ENCODE peak calls at places on chromosomes 2 and 18, in six cellular contexts. U, J, D, X, H and W are unnamed samples. For H3K27me3, the result is how much of the 10 kb centered on the place peaks cover.

GRCh38 chr2:128643221-128644065 is 324.8 kb upstream of the HS6ST1 start:
- DNase-seq in U (no peak), J (peak), D (no peak), X (no peak), H (no peak), W (no peak)

GRCh38 chr2:239776441-239777033 is 248.6 kb downstream of the NDUFA10 start:
- DNase-seq in U (no peak), J (peak), D (no peak), X (no peak), H (no peak), W (no peak)

GRCh38 chr18:75429975-75430374 is 2.5 kb upstream of the SMIM21 start:
- DNase-seq in U (no peak), J (no peak), D (no peak), X (no peak), H (no peak), W (no peak)

GRCh38 chr2:85393836-85394235 is 16.3 kb downstream of the CAPG start:
- DNase-seq in U (no peak), J (no peak), D (no peak), X (peak), H (peak), W (no peak)

GRCh38 chr2:218317232-218317630 is 24.9 kb upstream of the TMBIM1 start:
- DNase-seq in U (no peak), J (no peak), D (no peak), X (no peak), H (no peak), W (no peak)

GRCh38 chr2:86021396-86022378 is 84.0 kb downstream of the POLR1A start:
- DNase-seq in U (no peak), J (no peak), D (no peak), X (no peak), H (peak), W (no peak)

GRCh38 chr2:239348563-239349447 is 52.0 kb downstream of the HDAC4 start:
- DNase-seq in U (no peak), J (no peak), D (peak), X (no peak), H (no peak), W (peak)

GRCh38 chr2:113141451-113141850 is 14.1 kb downstream of the IL1RN start:
- DNase-seq in U (no peak), J (no peak), D (no peak), X (no peak), H (no peak), W (no peak)

GRCh38 chr18:59697236-59697932 is at the start of gene CCBE1:
- DNase-seq in U (no peak), J (peak), D (peak), X (peak), H (peak), W (peak)

GRCh38 chr2:72222829-72223564 is 75.3 kb upstream of the CYP26B1 start:
- DNase-seq in U (no peak), J (no peak), D (no peak), X (no peak), H (peak), W (no peak)

GRCh38 chr2:109647636-109648035 is 33.5 kb downstream of the SOWAHC start:
- DNase-seq in U (no peak), J (no peak), D (no peak), X (no peak), H (peak), W (no peak)

GRCh38 chr2:166612214-166612613 is 118.2 kb upstream of the SCN7A start:
- DNase-seq in U (no peak), J (no peak), D (no peak), X (no peak), H (no peak), W (no peak)

GRCh38 chr2:170026361-170026760 is 151.6 kb upstream of the MYO3B start:
- DNase-seq in U (no peak), J (no peak), D (no peak), X (no peak), H (no peak), W (no peak)

GRCh38 chr2:219362524-219363164 is 25.1 kb downstream of the DNPEP start:
- DNase-seq in U (no peak), J (no peak), D (no peak), X (peak), H (peak), W (peak)

GRCh38 chr18:29491907-29492306 is 1315.0 kb upstream of the CDH2 start:
- DNase-seq in U (no peak), J (no peak), D (no peak), X (no peak), H (no peak), W (no peak)

GRCh38 chr2:224436634-224437033 is 34.7 kb upstream of the FAM124B start:
- DNase-seq in U (no peak), J (no peak), D (no peak), X (no peak), H (peak), W (no peak)

GRCh38 chr2:103788875-103789715 is 1027.3 kb downstream of the TMEM182 start:
- DNase-seq in U (no peak), J (peak), D (no peak), X (peak), H (peak), W (no peak)

GRCh38 chr2:64296150-64296500 is 151.9 kb upstream of the PELI1 start:
- DNase-seq in U (no peak), J (no peak), D (peak), X (no peak), H (no peak), W (no peak)

GRCh38 chr2:21256006-21256405 is 132.2 kb downstream of the TDRD15 start:
- DNase-seq in U (no peak), J (no peak), D (peak), X (peak), H (no peak), W (peak)

GRCh38 chr18:26455639-26456038 is 92.7 kb downstream of the KCTD1 start:
- DNase-seq in U (no peak), J (no peak), D (no peak), X (no peak), H (no peak), W (no peak)

GRCh38 chr2:218218409-218219185 is 1.6 kb downstream of the ARPC2 start:
- DNase-seq in U (peak), J (no peak), D (no peak), X (no peak), H (peak), W (no peak)

GRCh38 chr18:49193896-49194295 is 243.1 kb upstream of the SMAD7 start:
- DNase-seq in U (no peak), J (no peak), D (no peak), X (no peak), H (no peak), W (no peak)

GRCh38 chr18:47260924-47261701 is 9.7 kb upstream of the SKOR2 start:
- DNase-seq in U (no peak), J (peak), D (no peak), X (no peak), H (no peak), W (no peak)

GRCh38 chr2:85178154-85178553 is 45.0 kb downstream of the TCF7L1 start:
- DNase-seq in U (no peak), J (no peak), D (no peak), X (no peak), H (no peak), W (no peak)

GRCh38 chr2:156320491-156320896 is 12.0 kb downstream of the NR4A2 start:
- DNase-seq in U (no peak), J (no peak), D (no peak), X (peak), H (peak), W (peak)

GRCh38 chr2:76973610-76974009 is 548.6 kb downstream of the LRRTM4 start:
- DNase-seq in U (no peak), J (no peak), D (no peak), X (no peak), H (no peak), W (no peak)

GRCh38 chr18:79962835-79963657 is 1.4 kb upstream of the HSBP1L1 start:
- DNase-seq in U (peak), J (no peak), D (no peak), X (no peak), H (no peak), W (peak)
- H3K27me3 ChIP-seq in U (under half), J (under half), D (under half), X (under half), H (under half), W (under half)

DNA sequence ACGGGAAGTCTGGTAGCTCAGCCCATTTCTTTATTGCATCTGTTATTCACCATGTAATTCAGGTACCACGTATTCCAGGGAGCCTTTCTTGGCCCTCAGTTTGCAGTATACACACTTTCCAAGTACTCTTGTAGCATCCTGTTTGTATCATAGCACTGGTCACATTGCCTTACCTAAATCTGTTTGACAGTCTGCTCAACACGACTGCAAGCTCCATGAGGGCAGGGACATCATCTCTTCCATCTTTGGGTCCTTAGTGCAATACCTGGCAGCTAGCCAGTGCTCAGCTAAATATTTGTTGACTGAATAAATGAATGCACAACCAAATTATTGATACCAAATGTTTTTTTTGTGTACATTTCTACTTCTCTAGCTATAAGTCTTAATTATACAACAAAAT is 11.2 kb upstream of the IL18R1 start:
- DNase-seq in U (no peak), J (no peak), D (no peak), X (no peak), H (no peak), W (no peak)
- H3K27me3 ChIP-seq in U (under half), J (under half), D (under half), X (under half), H (under half), W (under half)

DNA sequence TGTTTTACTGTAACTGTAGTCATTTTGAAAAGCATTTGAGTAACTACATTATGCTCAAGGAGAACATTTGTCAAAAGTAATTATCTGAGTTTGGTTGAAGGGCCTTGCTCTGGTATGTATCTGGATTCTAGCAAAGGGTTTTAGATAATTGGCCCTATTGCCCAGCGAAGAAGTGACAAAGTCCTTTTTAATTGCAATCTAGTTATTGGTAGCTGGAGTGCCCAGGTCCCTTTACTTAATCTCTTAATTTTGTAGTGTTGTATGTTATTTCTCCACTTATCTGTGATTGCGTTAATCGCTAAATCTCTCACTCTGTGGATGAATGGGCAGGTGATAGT is 1.8 kb downstream of the ASXL3 start:
- DNase-seq in U (no peak), J (no peak), D (no peak), X (no peak), H (no peak), W (no peak)
- H3K27me3 ChIP-seq in U (under half), J (under half), D (under half), X (under half), H (half or more), W (under half)

GRCh38 chr2:110847651-110848050 is 115.3 kb downstream of the ACOXL start:
- DNase-seq in U (no peak), J (no peak), D (no peak), X (no peak), H (no peak), W (no peak)

GRCh38 chr2:110852541-110853263 is 120.3 kb downstream of the ACOXL start:
- DNase-seq in U (peak), J (peak), D (no peak), X (no peak), H (peak), W (no peak)

GRCh38 chr2:110851531-110851930 is 119.2 kb downstream of the ACOXL start:
- DNase-seq in U (no peak), J (peak), D (no peak), X (no peak), H (no peak), W (no peak)

GRCh38 chr2:110852051-110852450 is 119.7 kb downstream of the ACOXL start:
- DNase-seq in U (no peak), J (peak), D (no peak), X (no peak), H (no peak), W (no peak)

GRCh38 chr2:110848519-110848918 is 116.1 kb downstream of the ACOXL start:
- DNase-seq in U (no peak), J (no peak), D (no peak), X (no peak), H (no peak), W (no peak)
- H3K27me3 ChIP-seq in U (under half), J (under half), D (under half), X (under half), H (under half), W (under half)

GRCh38 chr2:16663121-16663905 is 2.3 kb downstream of the CYRIA start:
- DNase-seq in U (no peak), J (no peak), D (no peak), X (no peak), H (no peak), W (no peak)
- H3K27me3 ChIP-seq in U (under half), J (under half), D (under half), X (under half), H (half or more), W (under half)

GRCh38 chr2:30516166-30516565 is 69.1 kb downstream of the LCLAT1 start:
- DNase-seq in U (no peak), J (no peak), D (no peak), X (no peak), H (no peak), W (no peak)

GRCh38 chr2:30514861-30515435 is 67.9 kb downstream of the LCLAT1 start:
- DNase-seq in U (no peak), J (no peak), D (no peak), X (no peak), H (no peak), W (no peak)

GRCh38 chr2:30512243-30512866 is 65.3 kb downstream of the LCLAT1 start:
- DNase-seq in U (no peak), J (no peak), D (no peak), X (no peak), H (no peak), W (no peak)

GRCh38 chr2:30511122-30512083 is 64.4 kb downstream of the LCLAT1 start:
- DNase-seq in U (no peak), J (no peak), D (peak), X (peak), H (peak), W (peak)

DNA sequence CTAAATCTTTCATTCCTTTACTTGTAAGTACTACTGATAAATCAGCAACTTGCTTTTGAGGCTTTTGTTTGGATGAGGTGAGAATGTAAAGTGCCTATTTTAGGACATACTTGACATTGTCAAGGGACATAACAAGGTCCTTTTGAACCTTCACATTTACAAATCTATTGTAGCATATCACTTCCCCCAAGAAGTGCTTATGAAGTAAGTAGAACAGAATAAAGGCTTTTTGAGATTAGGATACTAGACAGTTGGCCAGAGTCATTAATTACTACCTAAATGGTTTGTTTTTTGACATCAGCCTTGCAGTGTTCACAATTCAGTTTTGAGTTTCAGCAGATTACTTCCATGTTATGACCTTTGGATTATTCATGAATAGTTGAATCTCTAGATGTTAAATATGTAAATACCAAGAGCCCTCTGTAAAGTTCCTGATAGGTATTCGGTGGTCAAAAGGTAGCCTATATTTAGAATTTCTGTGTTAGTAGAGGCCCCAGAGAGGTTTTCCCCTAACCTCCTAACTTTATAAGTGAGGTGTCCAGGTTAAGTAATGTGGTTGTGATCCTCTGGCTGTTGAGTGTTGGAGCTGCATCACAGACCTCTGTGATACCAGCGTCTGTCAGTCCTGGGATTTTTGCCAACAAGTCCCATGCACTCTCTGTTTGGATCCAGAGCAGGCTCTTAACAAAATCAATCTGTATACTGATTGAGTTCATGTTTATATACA is 67.3 kb downstream of the LCLAT1 start:
- DNase-seq in U (no peak), J (no peak), D (peak), X (peak), H (peak), W (no peak)
- H3K27me3 ChIP-seq in U (under half), J (under half), D (under half), X (under half), H (under half), W (under half)

DNA sequence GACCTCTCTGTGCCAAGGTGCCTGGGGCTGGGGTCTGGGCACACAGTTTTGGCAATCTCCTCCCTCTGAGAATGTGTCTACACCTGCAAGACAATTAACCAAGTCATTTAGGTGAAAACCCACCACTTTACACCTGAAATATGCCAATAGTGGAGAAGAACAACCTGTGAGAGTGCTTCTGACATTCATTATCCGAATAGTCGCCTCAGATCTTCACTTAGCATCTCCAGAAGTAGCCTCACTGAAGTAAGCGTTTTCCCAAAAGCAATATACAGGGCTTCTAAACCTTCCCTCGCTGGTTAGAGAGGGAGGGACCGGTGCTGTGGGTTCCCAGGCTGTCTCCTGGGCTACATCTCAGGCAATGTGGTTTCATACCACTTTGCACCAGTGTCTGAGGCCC is 173.5 kb downstream of the DDX1 start:
- DNase-seq in U (no peak), J (no peak), D (no peak), X (no peak), H (no peak), W (no peak)
- H3K27me3 ChIP-seq in U (under half), J (under half), D (under half), X (under half), H (under half), W (under half)

GRCh38 chr2:26854283-26854827 is 6.4 kb downstream of the DPYSL5 start:
- DNase-seq in U (no peak), J (no peak), D (no peak), X (no peak), H (no peak), W (no peak)

GRCh38 chr2:26850565-26850964 is 2.6 kb downstream of the DPYSL5 start:
- DNase-seq in U (no peak), J (no peak), D (no peak), X (no peak), H (no peak), W (no peak)

GRCh38 chr2:26850002-26850431 is 2.1 kb downstream of the DPYSL5 start:
- DNase-seq in U (no peak), J (no peak), D (no peak), X (no peak), H (no peak), W (no peak)

GRCh38 chr2:26855516-26855915 is 7.6 kb downstream of the DPYSL5 start:
- DNase-seq in U (no peak), J (no peak), D (no peak), X (no peak), H (no peak), W (no peak)

DNA sequence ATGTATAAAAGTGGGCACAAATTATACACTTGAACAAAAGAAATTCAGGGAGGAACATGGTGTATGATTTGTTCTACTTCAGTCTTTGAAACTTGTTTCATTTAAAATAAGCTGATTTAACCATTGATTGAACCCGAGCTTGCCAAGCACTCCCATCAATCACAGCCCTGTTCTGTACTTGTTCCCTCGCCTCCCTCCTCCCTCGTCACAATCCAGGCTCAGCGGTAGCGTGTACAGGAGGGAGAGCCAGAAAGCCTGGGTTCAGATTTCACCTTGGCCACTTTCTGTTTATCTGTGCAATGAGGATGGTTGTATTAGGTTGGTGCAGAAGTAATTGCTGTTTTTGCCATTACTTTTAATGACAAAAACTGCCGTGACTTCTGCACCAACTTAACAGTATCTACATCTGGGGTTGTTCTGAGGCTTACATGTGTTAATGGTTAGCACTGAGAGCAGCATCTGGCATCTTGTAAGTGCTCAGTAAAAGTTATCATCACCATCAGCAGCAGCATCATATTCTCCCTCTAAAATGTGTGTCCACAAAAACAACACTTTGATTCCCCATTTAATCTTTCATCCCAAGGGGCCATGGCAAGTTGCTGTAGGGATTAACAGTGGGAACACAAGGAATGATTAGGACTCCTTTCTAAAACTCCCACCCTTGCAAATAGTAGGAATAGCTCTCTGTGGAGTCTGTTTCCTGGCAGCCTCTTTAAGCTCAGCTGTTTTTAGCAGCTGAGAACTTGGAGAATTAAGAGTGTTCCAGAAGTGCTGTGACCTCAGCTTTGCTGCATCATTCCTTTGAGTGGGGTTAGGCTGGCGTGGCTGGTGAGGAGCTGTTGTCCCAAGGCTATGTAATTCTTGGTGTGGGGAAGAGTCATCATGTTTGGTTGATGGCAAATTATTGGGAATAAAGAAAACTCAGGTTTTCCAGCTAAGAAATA is 4.7 kb downstream of the DPYSL5 start:
- DNase-seq in U (no peak), J (no peak), D (peak), X (no peak), H (peak), W (no peak)
- H3K27me3 ChIP-seq in U (under half), J (under half), D (under half), X (under half), H (half or more), W (half or more)

GRCh38 chr2:60548844-60549243 is 4.6 kb downstream of the BCL11A start:
- DNase-seq in U (no peak), J (no peak), D (no peak), X (no peak), H (no peak), W (no peak)
- H3K27me3 ChIP-seq in U (under half), J (under half), D (under half), X (under half), H (under half), W (under half)